ENCODE peak calls at places on chromosomes 6 and 20, in six cellular contexts. L is neural progenitor cell; R is iris pigment epithelial cell; E is effector memory CD8-positive, alpha-beta T cell; N is non-pigmented ciliary epithelial cell; D is GM13976. C is an unnamed sample.

GRCh38 chr20:62014889-62015375 is 50.7 kb downstream of the TAF4 start:
- DNase-seq in L (no peak), R (no peak), E (no peak), N (no peak), D (no peak), C (peak)

GRCh38 chr6:147382945-147383554 is 125.4 kb upstream of the SAMD5 start:
- DNase-seq in L (peak), R (peak), E (no peak), N (no peak), D (no peak), C (no peak)

GRCh38 chr6:169751242-169752073 is at the start of the genes DYNLT2 and ERMARD:
- DNase-seq in L (peak), R (peak), E (peak), N (peak), D (peak), C (peak)

GRCh38 chr6:127176175-127176574 is 57.7 kb downstream of the RSPO3 start:
- DNase-seq in L (no peak), R (peak), E (no peak), N (no peak), D (no peak), C (no peak)

GRCh38 chr20:48186447-48186846 is 401.2 kb upstream of the SULF2 start:
- DNase-seq in L (no peak), R (peak), E (no peak), N (peak), D (no peak), C (no peak)

GRCh38 chr20:38094373-38094775 is 60.8 kb downstream of the RPRD1B start:
- DNase-seq in L (no peak), R (peak), E (peak), N (peak), D (peak), C (peak)

GRCh38 chr20:50389808-50390684 is 120.1 kb upstream of the PTPN1 start:
- DNase-seq in L (no peak), R (no peak), E (no peak), N (no peak), D (no peak), C (no peak)

GRCh38 chr6:37920667-37921066 is 101.1 kb downstream of the ZFAND3 start:
- DNase-seq in L (peak), R (no peak), E (no peak), N (no peak), D (no peak), C (no peak)

GRCh38 chr6:81751388-81752083 is 945 bp downstream of the TENT5A start:
- DNase-seq in L (peak), R (peak), E (peak), N (no peak), D (peak), C (peak)

GRCh38 chr20:38321959-38322598 is 18.1 kb downstream of the BPI start:
- DNase-seq in L (peak), R (peak), E (no peak), N (peak), D (no peak), C (peak)

GRCh38 chr6:36769676-36770499 is 69.4 kb downstream of the CPNE5 start:
- DNase-seq in L (no peak), R (peak), E (no peak), N (no peak), D (no peak), C (no peak)

GRCh38 chr6:96066376-96066775 is 50.6 kb downstream of the FUT9 start:
- DNase-seq in L (no peak), R (no peak), E (no peak), N (no peak), D (no peak), C (no peak)

GRCh38 chr20:62918137-62918536 is 8.2 kb downstream of the DIDO1 start:
- DNase-seq in L (no peak), R (no peak), E (no peak), N (no peak), D (no peak), C (no peak)

GRCh38 chr6:168865-169455 is 123.3 kb upstream of the DUSP22 start:
- DNase-seq in L (peak), R (peak), E (no peak), N (no peak), D (peak), C (no peak)

GRCh38 chr20:61804896-61805295 is 260.8 kb downstream of the TAF4 start:
- DNase-seq in L (no peak), R (no peak), E (no peak), N (no peak), D (no peak), C (no peak)

GRCh38 chr20:58374906-58375760 is 13.9 kb upstream of the VAPB start:
- DNase-seq in L (peak), R (peak), E (no peak), N (no peak), D (no peak), C (no peak)